ENCODE peak calls at places on chromosomes 4 and X, in seven cellular contexts. One of them, this sample, is unnamed.

GRCh38 chr4:124433044-124433443 is 279.5 kb downstream of the ANKRD50 start:
- DNase-seq in MM.1S: no peak
- DNase-seq in GM23248: no peak
- DNase-seq in GM23338: no peak
- DNase-seq in HCT116: no peak
- DNase-seq in hepatocyte: no peak
- DNase-seq in PC-3: no peak
- DNase-seq in this sample: no peak

GRCh38 chr4:1766336-1767057 is 26.6 kb upstream of the FGFR3 start:
- DNase-seq in MM.1S: no peak
- DNase-seq in GM23248: no peak
- DNase-seq in GM23338: peak; percentile 54
- DNase-seq in HCT116: no peak
- DNase-seq in hepatocyte: peak; percentile 69
- DNase-seq in PC-3: no peak
- DNase-seq in this sample: peak; percentile 57

GRCh38 chr4:56424697-56425514 is 10.5 kb downstream of the PPAT start:
- DNase-seq in MM.1S: peak; percentile 49
- DNase-seq in GM23248: peak; percentile 71
- DNase-seq in GM23338: peak; percentile 56
- DNase-seq in HCT116: no peak
- DNase-seq in hepatocyte: peak; percentile 54
- DNase-seq in PC-3: peak; percentile 61
- DNase-seq in this sample: no peak

GRCh38 chr4:116099596-116099995 is 985.8 kb downstream of the TRAM1L1 start:
- DNase-seq in MM.1S: no peak
- DNase-seq in GM23248: no peak
- DNase-seq in GM23338: no peak
- DNase-seq in HCT116: no peak
- DNase-seq in hepatocyte: no peak
- DNase-seq in PC-3: peak; percentile 67
- DNase-seq in this sample: no peak

GRCh38 chr4:168604496-168605373 is 107.9 kb downstream of the PALLD start:
- DNase-seq in MM.1S: no peak
- DNase-seq in GM23248: peak; percentile 94
- DNase-seq in GM23338: peak; percentile 33
- DNase-seq in HCT116: peak; percentile 68
- DNase-seq in hepatocyte: peak; percentile 59
- DNase-seq in PC-3: peak; percentile 87
- DNase-seq in this sample: peak; percentile 70

GRCh38 chr4:80252953-80253352 is 13.5 kb upstream of the FGF5 start:
- DNase-seq in MM.1S: no peak
- DNase-seq in GM23248: no peak
- DNase-seq in GM23338: no peak
- DNase-seq in HCT116: no peak
- DNase-seq in hepatocyte: no peak
- DNase-seq in PC-3: no peak
- DNase-seq in this sample: no peak

GRCh38 chr4:6808259-6808658 is 25.7 kb downstream of the KIAA0232 start:
- DNase-seq in MM.1S: no peak
- DNase-seq in GM23248: no peak
- DNase-seq in GM23338: no peak
- DNase-seq in HCT116: no peak
- DNase-seq in hepatocyte: no peak
- DNase-seq in PC-3: no peak
- DNase-seq in this sample: no peak

GRCh38 chr4:38674206-38675144 is 10.5 kb downstream of the KLF3 start:
- DNase-seq in MM.1S: no peak
- DNase-seq in GM23248: peak; percentile 36
- DNase-seq in GM23338: no peak
- DNase-seq in HCT116: no peak
- DNase-seq in hepatocyte: peak; percentile 48
- DNase-seq in PC-3: peak; percentile 45
- DNase-seq in this sample: peak; percentile 68

GRCh38 chrX:68822641-68823410 is 6.0 kb upstream of the EFNB1 start:
- DNase-seq in MM.1S: peak; percentile 39
- DNase-seq in GM23248: peak; percentile 69
- DNase-seq in GM23338: peak; percentile 73
- DNase-seq in HCT116: peak; percentile 23
- DNase-seq in hepatocyte: peak; percentile 73
- DNase-seq in PC-3: peak; percentile 67
- DNase-seq in this sample: no peak

GRCh38 chr4:80070880-80071620 is 2.0 kb downstream of the ANTXR2 start:
- DNase-seq in MM.1S: no peak
- DNase-seq in GM23248: peak; percentile 52
- DNase-seq in GM23338: no peak
- DNase-seq in HCT116: no peak
- DNase-seq in hepatocyte: peak; percentile 34
- DNase-seq in PC-3: peak; percentile 34
- DNase-seq in this sample: no peak

GRCh38 chr4:139279723-139280620 is at the start of gene MGARP:
- DNase-seq in MM.1S: peak; percentile 39
- DNase-seq in GM23248: no peak
- DNase-seq in GM23338: peak; percentile 93
- DNase-seq in HCT116: no peak
- DNase-seq in hepatocyte: peak; percentile 28
- DNase-seq in PC-3: no peak
- DNase-seq in this sample: no peak

GRCh38 chr4:71333960-71334951 is 4.6 kb upstream of the SLC4A4 start:
- DNase-seq in MM.1S: no peak
- DNase-seq in GM23248: peak; percentile 71
- DNase-seq in GM23338: no peak
- DNase-seq in HCT116: no peak
- DNase-seq in hepatocyte: no peak
- DNase-seq in PC-3: peak; percentile 60
- DNase-seq in this sample: peak; percentile 36

GRCh38 chr4:182555997-182556418 is 312.8 kb downstream of the TENM3 start:
- DNase-seq in MM.1S: no peak
- DNase-seq in GM23248: peak; percentile 50
- DNase-seq in GM23338: peak; percentile 86
- DNase-seq in HCT116: no peak
- DNase-seq in hepatocyte: peak; percentile 71
- DNase-seq in PC-3: no peak
- DNase-seq in this sample: no peak

GRCh38 chr4:176767183-176767582 is 25.5 kb downstream of the VEGFC start:
- DNase-seq in MM.1S: no peak
- DNase-seq in GM23248: peak; percentile 61
- DNase-seq in GM23338: no peak
- DNase-seq in HCT116: no peak
- DNase-seq in hepatocyte: no peak
- DNase-seq in PC-3: no peak
- DNase-seq in this sample: no peak

GRCh38 chrX:38806875-38807601 is 5.8 kb downstream of the MID1IP1 start:
- DNase-seq in MM.1S: no peak
- DNase-seq in GM23248: peak; percentile 24
- DNase-seq in GM23338: peak; percentile 10
- DNase-seq in HCT116: no peak
- DNase-seq in hepatocyte: peak; percentile 28
- DNase-seq in PC-3: no peak
- DNase-seq in this sample: no peak

GRCh38 chr4:40190880-40191815 is 5.7 kb upstream of the RHOH start:
- DNase-seq in MM.1S: peak; percentile 57
- DNase-seq in GM23248: no peak
- DNase-seq in GM23338: no peak
- DNase-seq in HCT116: no peak
- DNase-seq in hepatocyte: peak; percentile 19
- DNase-seq in PC-3: peak; percentile 78
- DNase-seq in this sample: no peak

GRCh38 chrX:31546130-31546529 is 474.3 kb upstream of the FTHL17 start:
- DNase-seq in MM.1S: no peak
- DNase-seq in GM23248: peak; percentile 89
- DNase-seq in GM23338: no peak
- DNase-seq in HCT116: no peak
- DNase-seq in hepatocyte: no peak
- DNase-seq in PC-3: no peak
- DNase-seq in this sample: no peak

GRCh38 chr4:138190452-138190858 is 51.7 kb downstream of the SLC7A11 start:
- DNase-seq in MM.1S: peak; percentile 11
- DNase-seq in GM23248: no peak
- DNase-seq in GM23338: no peak
- DNase-seq in HCT116: no peak
- DNase-seq in hepatocyte: no peak
- DNase-seq in PC-3: no peak
- DNase-seq in this sample: no peak

GRCh38 chrX:45788941-45789348 is 588.3 kb upstream of the DIPK2B start:
- DNase-seq in MM.1S: no peak
- DNase-seq in GM23248: peak; percentile 62
- DNase-seq in GM23338: peak; percentile 44
- DNase-seq in HCT116: no peak
- DNase-seq in hepatocyte: no peak
- DNase-seq in PC-3: no peak
- DNase-seq in this sample: no peak

GRCh38 chr4:4396628-4397440 is 9.9 kb downstream of the NSG1 start:
- DNase-seq in MM.1S: no peak
- DNase-seq in GM23248: no peak
- DNase-seq in GM23338: peak; percentile 61
- DNase-seq in HCT116: no peak
- DNase-seq in hepatocyte: no peak
- DNase-seq in PC-3: no peak
- DNase-seq in this sample: no peak

GRCh38 chrX:68832101-68832416 is 3.2 kb downstream of the EFNB1 start:
- DNase-seq in MM.1S: no peak
- DNase-seq in GM23248: peak; percentile 88
- DNase-seq in GM23338: peak; percentile 24
- DNase-seq in HCT116: no peak
- DNase-seq in hepatocyte: peak; percentile 67
- DNase-seq in PC-3: peak; percentile 70
- DNase-seq in this sample: no peak

GRCh38 chr4:40842725-40843401 is 93.1 kb downstream of the NSUN7 start:
- DNase-seq in MM.1S: no peak
- DNase-seq in GM23248: no peak
- DNase-seq in GM23338: no peak
- DNase-seq in HCT116: no peak
- DNase-seq in hepatocyte: no peak
- DNase-seq in PC-3: no peak
- DNase-seq in this sample: no peak

GRCh38 chr4:77167173-77167572 is 10.2 kb downstream of the CCNG2 start:
- DNase-seq in MM.1S: no peak
- DNase-seq in GM23248: no peak
- DNase-seq in GM23338: no peak
- DNase-seq in HCT116: no peak
- DNase-seq in hepatocyte: no peak
- DNase-seq in PC-3: no peak
- DNase-seq in this sample: no peak

GRCh38 chr4:77158487-77158861 is 1.5 kb downstream of the CCNG2 start:
- DNase-seq in MM.1S: no peak
- DNase-seq in GM23248: peak; percentile 69
- DNase-seq in GM23338: no peak
- DNase-seq in HCT116: no peak
- DNase-seq in hepatocyte: no peak
- DNase-seq in PC-3: peak; percentile 21
- DNase-seq in this sample: no peak

GRCh38 chr4:77159798-77160197 is 2.8 kb downstream of the CCNG2 start:
- DNase-seq in MM.1S: no peak
- DNase-seq in GM23248: no peak
- DNase-seq in GM23338: no peak
- DNase-seq in HCT116: no peak
- DNase-seq in hepatocyte: no peak
- DNase-seq in PC-3: no peak
- DNase-seq in this sample: no peak

GRCh38 chr4:77167866-77168265 is 10.9 kb downstream of the CCNG2 start:
- DNase-seq in MM.1S: peak; percentile 81
- DNase-seq in GM23248: no peak
- DNase-seq in GM23338: no peak
- DNase-seq in HCT116: no peak
- DNase-seq in hepatocyte: no peak
- DNase-seq in PC-3: no peak
- DNase-seq in this sample: no peak

GRCh38 chr4:77163636-77164035 is 6.6 kb downstream of the CCNG2 start:
- DNase-seq in MM.1S: no peak
- DNase-seq in GM23248: no peak
- DNase-seq in GM23338: no peak
- DNase-seq in HCT116: no peak
- DNase-seq in hepatocyte: no peak
- DNase-seq in PC-3: no peak
- DNase-seq in this sample: no peak
- H3K36me3 ChIP-seq in MM.1S: no peaks in the 10 kb centered on the region
- H3K36me3 ChIP-seq in GM23248: peaks cover 71% of the 10 kb centered on the region
- H3K36me3 ChIP-seq in GM23338: peaks cover 69% of the 10 kb centered on the region
- H3K36me3 ChIP-seq in HCT116: peaks cover 54% of the 10 kb centered on the region
- H3K36me3 ChIP-seq in hepatocyte: peaks cover 8% of the 10 kb centered on the region
- H3K36me3 ChIP-seq in PC-3: peaks cover 19% of the 10 kb centered on the region
- H3K36me3 ChIP-seq in this sample: peaks cover 34% of the 10 kb centered on the region

GRCh38 chrX:82081027-82081426 is 879.1 kb downstream of the SH3BGRL start:
- DNase-seq in MM.1S: no peak
- DNase-seq in GM23248: no peak
- DNase-seq in GM23338: peak; percentile 5
- DNase-seq in HCT116: no peak
- DNase-seq in hepatocyte: no peak
- DNase-seq in PC-3: peak; percentile 21
- DNase-seq in this sample: no peak
- H3K9me2 ChIP-seq in MM.1S: no peaks in the 10 kb centered on the region
- H3K9me2 ChIP-seq in GM23248: no peaks in the 10 kb centered on the region
- H3K9me2 ChIP-seq in GM23338: no peaks in the 10 kb centered on the region
- H3K9me2 ChIP-seq in HCT116: no peaks in the 10 kb centered on the region
- H3K9me2 ChIP-seq in hepatocyte: no peaks in the 10 kb centered on the region
- H3K9me2 ChIP-seq in PC-3: no peaks in the 10 kb centered on the region
- H3K9me2 ChIP-seq in this sample: no peaks in the 10 kb centered on the region

GRCh38 chr4:173526034-173526482 is 4.0 kb downstream of the HAND2 start:
- DNase-seq in MM.1S: no peak
- DNase-seq in GM23248: peak; percentile 73
- DNase-seq in GM23338: peak; percentile 42
- DNase-seq in HCT116: no peak
- DNase-seq in hepatocyte: no peak
- DNase-seq in PC-3: no peak
- DNase-seq in this sample: no peak

GRCh38 chr4:173528378-173529321 is 1.4 kb downstream of the HAND2 start:
- DNase-seq in MM.1S: no peak
- DNase-seq in GM23248: peak; percentile 71
- DNase-seq in GM23338: peak; percentile 75
- DNase-seq in HCT116: no peak
- DNase-seq in hepatocyte: no peak
- DNase-seq in PC-3: no peak
- DNase-seq in this sample: no peak

GRCh38 chr4:173526724-173527102 is 3.3 kb downstream of the HAND2 start:
- DNase-seq in MM.1S: no peak
- DNase-seq in GM23248: no peak
- DNase-seq in GM23338: peak; percentile 6
- DNase-seq in HCT116: no peak
- DNase-seq in hepatocyte: no peak
- DNase-seq in PC-3: no peak
- DNase-seq in this sample: no peak

GRCh38 chr4:173525118-173526033 is 4.7 kb downstream of the HAND2 start:
- DNase-seq in MM.1S: no peak
- DNase-seq in GM23248: peak; percentile 77
- DNase-seq in GM23338: peak; percentile 69
- DNase-seq in HCT116: no peak
- DNase-seq in hepatocyte: no peak
- DNase-seq in PC-3: no peak
- DNase-seq in this sample: no peak

GRCh38 chr4:173527103-173527876 is 2.7 kb downstream of the HAND2 start:
- DNase-seq in MM.1S: no peak
- DNase-seq in GM23248: peak; percentile 75
- DNase-seq in GM23338: peak; percentile 82
- DNase-seq in HCT116: no peak
- DNase-seq in hepatocyte: no peak
- DNase-seq in PC-3: no peak
- DNase-seq in this sample: no peak
- TF ChIP-seq EZH2 in MM.1S: no peak
- TF ChIP-seq EZH2 in GM23248: no peak
- TF ChIP-seq EZH2 in GM23338: peak; percentile 96
- TF ChIP-seq EZH2 in HCT116: no peak
- TF ChIP-seq EZH2 in hepatocyte: no peak
- TF ChIP-seq EZH2 in PC-3: no peak
- TF ChIP-seq EZH2 in this sample: no peak

GRCh38 chrX:14864626-14865025 is 8.2 kb downstream of the FANCB start:
- DNase-seq in MM.1S: no peak
- DNase-seq in GM23248: peak; percentile 48
- DNase-seq in GM23338: no peak
- DNase-seq in HCT116: no peak
- DNase-seq in hepatocyte: no peak
- DNase-seq in PC-3: peak; percentile 25
- DNase-seq in this sample: no peak
- H3K36me3 ChIP-seq in MM.1S: no peaks in the 10 kb centered on the region
- H3K36me3 ChIP-seq in GM23248: no peaks in the 10 kb centered on the region
- H3K36me3 ChIP-seq in GM23338: no peaks in the 10 kb centered on the region
- H3K36me3 ChIP-seq in HCT116: no peaks in the 10 kb centered on the region
- H3K36me3 ChIP-seq in hepatocyte: no peaks in the 10 kb centered on the region
- H3K36me3 ChIP-seq in PC-3: peaks cover 34% of the 10 kb centered on the region
- H3K36me3 ChIP-seq in this sample: no peaks in the 10 kb centered on the region